ENCODE peak calls at places on chromosomes 12 and 14, in seven cellular contexts. One of them, this sample, is unnamed.
A peak's percentile ranks its signal among the peaks of the same experiment; 100 is the strongest.

GRCh38 chr12:3421599-3421998 is 69.4 kb upstream of the PRMT8 start:
- DNase-seq in suprapubic skin: no peak
- DNase-seq in sigmoid colon: no peak
- DNase-seq in stomach: no peak
- DNase-seq in endothelial cell of umbilical vein: no peak
- DNase-seq in HCT116: no peak
- DNase-seq in IMR-90: no peak
- DNase-seq in this sample: no peak

GRCh38 chr12:1914116-1914911 is 4.1 kb downstream of the CACNA2D4 start:
- DNase-seq in suprapubic skin: no peak
- DNase-seq in stomach: peak; percentile 20
- DNase-seq in sigmoid colon: peak; percentile 50
- DNase-seq in IMR-90: no peak
- DNase-seq in HCT116: no peak
- DNase-seq in endothelial cell of umbilical vein: no peak
- DNase-seq in this sample: peak; percentile 12

GRCh38 chr12:17371491-17372290 is 718.3 kb downstream of the RERGL start:
- DNase-seq in sigmoid colon: no peak
- DNase-seq in stomach: no peak
- DNase-seq in endothelial cell of umbilical vein: no peak
- DNase-seq in suprapubic skin: no peak
- DNase-seq in IMR-90: no peak
- DNase-seq in HCT116: no peak
- DNase-seq in this sample: no peak

GRCh38 chr14:42872775-42873174 is 1266.1 kb downstream of the LRFN5 start:
- DNase-seq in stomach: no peak
- DNase-seq in sigmoid colon: no peak
- DNase-seq in endothelial cell of umbilical vein: no peak
- DNase-seq in suprapubic skin: no peak
- DNase-seq in HCT116: no peak
- DNase-seq in IMR-90: no peak
- DNase-seq in this sample: no peak

GRCh38 chr14:96631621-96632362 is 129.6 kb downstream of the PAPOLA start:
- DNase-seq in stomach: peak; percentile 18
- DNase-seq in sigmoid colon: no peak
- DNase-seq in endothelial cell of umbilical vein: no peak
- DNase-seq in HCT116: no peak
- DNase-seq in suprapubic skin: no peak
- DNase-seq in IMR-90: no peak
- DNase-seq in this sample: no peak

GRCh38 chr12:77388611-77389265 is 323.4 kb upstream of the E2F7 start:
- DNase-seq in suprapubic skin: no peak
- DNase-seq in stomach: no peak
- DNase-seq in sigmoid colon: no peak
- DNase-seq in endothelial cell of umbilical vein: no peak
- DNase-seq in HCT116: no peak
- DNase-seq in IMR-90: no peak
- DNase-seq in this sample: no peak

GRCh38 chr12:57178213-57178612 is 30.8 kb upstream of the LRP1-AS start:
- DNase-seq in endothelial cell of umbilical vein: no peak
- DNase-seq in HCT116: no peak
- DNase-seq in IMR-90: no peak
- DNase-seq in suprapubic skin: no peak
- DNase-seq in stomach: no peak
- DNase-seq in sigmoid colon: no peak
- DNase-seq in this sample: no peak

GRCh38 chr12:53766881-53767280 is 15.1 kb upstream of the CISTR start:
- DNase-seq in suprapubic skin: no peak
- DNase-seq in stomach: no peak
- DNase-seq in sigmoid colon: no peak
- DNase-seq in endothelial cell of umbilical vein: no peak
- DNase-seq in HCT116: no peak
- DNase-seq in IMR-90: peak; percentile 46
- DNase-seq in this sample: no peak

GRCh38 chr14:74655597-74656389 is 43.8 kb upstream of the LTBP2 start:
- DNase-seq in endothelial cell of umbilical vein: no peak
- DNase-seq in sigmoid colon: no peak
- DNase-seq in HCT116: no peak
- DNase-seq in IMR-90: peak; percentile 61
- DNase-seq in stomach: no peak
- DNase-seq in suprapubic skin: no peak
- DNase-seq in this sample: peak; percentile 38

GRCh38 chr12:113735146-113735545 is 231.0 kb downstream of the RBM19 start:
- DNase-seq in stomach: no peak
- DNase-seq in endothelial cell of umbilical vein: no peak
- DNase-seq in IMR-90: no peak
- DNase-seq in suprapubic skin: no peak
- DNase-seq in sigmoid colon: no peak
- DNase-seq in HCT116: no peak
- DNase-seq in this sample: no peak

GRCh38 chr12:101697930-101698781 is 716 bp downstream of the CHPT1 start:
- DNase-seq in sigmoid colon: peak; percentile 82
- DNase-seq in stomach: peak; percentile 64
- DNase-seq in suprapubic skin: peak; percentile 85
- DNase-seq in IMR-90: peak; percentile 7
- DNase-seq in HCT116: no peak
- DNase-seq in endothelial cell of umbilical vein: peak; percentile 46
- DNase-seq in this sample: peak; percentile 47

GRCh38 chr14:66652736-66653135 is 144.8 kb downstream of the GPHN start:
- DNase-seq in sigmoid colon: no peak
- DNase-seq in HCT116: no peak
- DNase-seq in endothelial cell of umbilical vein: no peak
- DNase-seq in stomach: no peak
- DNase-seq in IMR-90: no peak
- DNase-seq in suprapubic skin: no peak
- DNase-seq in this sample: no peak

GRCh38 chr12:53298154-53298553 is 1.3 kb upstream of the MYG1 start:
- DNase-seq in endothelial cell of umbilical vein: peak; percentile 42
- DNase-seq in suprapubic skin: no peak
- DNase-seq in IMR-90: peak; percentile 97
- DNase-seq in stomach: no peak
- DNase-seq in HCT116: no peak
- DNase-seq in sigmoid colon: no peak
- DNase-seq in this sample: no peak

GRCh38 chr14:23009483-23009938 is 432 bp downstream of the C14orf93 start:
- DNase-seq in IMR-90: no peak
- DNase-seq in HCT116: no peak
- DNase-seq in endothelial cell of umbilical vein: no peak
- DNase-seq in sigmoid colon: no peak
- DNase-seq in stomach: no peak
- DNase-seq in suprapubic skin: no peak
- DNase-seq in this sample: no peak
- H3K27ac ChIP-seq in IMR-90: peak overlapping the region; percentile 26
- H3K27ac ChIP-seq in HCT116: peak overlapping the region; percentile 87
- H3K27ac ChIP-seq in endothelial cell of umbilical vein: peak overlapping the region; percentile 44
- H3K27ac ChIP-seq in sigmoid colon: peak overlapping the region; percentile 86
- H3K27ac ChIP-seq in stomach: peak overlapping the region; percentile 90
- H3K27ac ChIP-seq in suprapubic skin: peak overlapping the region; percentile 85
- H3K27ac ChIP-seq in this sample: peak overlapping the region; percentile 90

DNA sequence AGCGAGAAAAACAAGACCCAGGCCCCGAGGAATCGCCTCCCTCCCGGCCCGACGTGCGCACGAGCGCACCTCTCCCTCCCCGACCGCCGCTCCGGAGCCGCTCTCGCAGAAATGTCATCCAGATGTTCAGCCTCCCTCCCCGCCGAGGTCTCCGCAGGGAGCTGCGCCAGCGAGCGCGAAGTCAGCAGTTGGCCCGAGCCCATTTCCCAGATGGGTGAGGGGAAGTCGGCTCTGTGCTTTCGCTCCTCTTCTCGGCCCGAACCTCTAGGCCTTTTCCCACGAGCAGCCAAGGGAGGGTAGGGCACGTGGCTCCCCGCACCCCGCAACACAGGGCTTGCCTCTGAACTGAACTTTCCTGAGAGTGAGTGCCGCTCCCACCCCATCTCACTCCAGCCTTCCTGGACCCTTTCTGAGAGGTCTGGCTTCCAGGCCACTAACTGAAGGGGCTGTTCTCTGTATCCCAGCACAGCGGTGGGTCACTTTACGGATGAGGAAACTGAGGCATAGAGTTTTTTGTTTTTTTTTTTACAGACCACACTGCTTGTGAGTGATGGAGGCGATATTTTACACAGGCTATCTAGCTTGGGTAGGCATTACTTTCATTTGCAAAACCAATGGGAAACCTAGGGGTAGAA is 1.0 kb upstream of the TGFB3 start:
- DNase-seq in suprapubic skin: peak; percentile 87
- DNase-seq in endothelial cell of umbilical vein: peak; percentile 28
- DNase-seq in IMR-90: peak; percentile 61
- DNase-seq in sigmoid colon: peak; percentile 90
- DNase-seq in stomach: no peak
- DNase-seq in HCT116: no peak
- DNase-seq in this sample: peak; percentile 57
- TF ChIP-seq POLR2A in suprapubic skin: no peak
- TF ChIP-seq POLR2A in endothelial cell of umbilical vein: no peak
- TF ChIP-seq POLR2A in IMR-90: no peak
- TF ChIP-seq POLR2A in sigmoid colon: no peak
- TF ChIP-seq POLR2A in stomach: no peak
- TF ChIP-seq POLR2A in HCT116: no peak
- TF ChIP-seq POLR2A in this sample: no peak

GRCh38 chr12:131057722-131058515 is 104.2 kb downstream of the ADGRD1 start:
- DNase-seq in HCT116: no peak
- DNase-seq in IMR-90: no peak
- DNase-seq in stomach: peak; percentile 15
- DNase-seq in endothelial cell of umbilical vein: no peak
- DNase-seq in suprapubic skin: peak; percentile 58
- DNase-seq in sigmoid colon: no peak
- DNase-seq in this sample: peak; percentile 14

GRCh38 chr12:131061041-131061806 is 107.5 kb downstream of the ADGRD1 start:
- DNase-seq in stomach: no peak
- DNase-seq in IMR-90: no peak
- DNase-seq in endothelial cell of umbilical vein: no peak
- DNase-seq in suprapubic skin: peak; percentile 47
- DNase-seq in HCT116: no peak
- DNase-seq in sigmoid colon: no peak
- DNase-seq in this sample: peak; percentile 12

GRCh38 chr12:131058700-131059099 is 105.0 kb downstream of the ADGRD1 start:
- DNase-seq in endothelial cell of umbilical vein: no peak
- DNase-seq in sigmoid colon: no peak
- DNase-seq in HCT116: no peak
- DNase-seq in stomach: no peak
- DNase-seq in suprapubic skin: no peak
- DNase-seq in IMR-90: no peak
- DNase-seq in this sample: no peak

GRCh38 chr12:131057211-131057721 is 103.6 kb downstream of the ADGRD1 start:
- DNase-seq in suprapubic skin: peak; percentile 74
- DNase-seq in IMR-90: no peak
- DNase-seq in endothelial cell of umbilical vein: no peak
- DNase-seq in HCT116: no peak
- DNase-seq in sigmoid colon: peak; percentile 57
- DNase-seq in stomach: peak; percentile 24
- DNase-seq in this sample: peak; percentile 12

DNA sequence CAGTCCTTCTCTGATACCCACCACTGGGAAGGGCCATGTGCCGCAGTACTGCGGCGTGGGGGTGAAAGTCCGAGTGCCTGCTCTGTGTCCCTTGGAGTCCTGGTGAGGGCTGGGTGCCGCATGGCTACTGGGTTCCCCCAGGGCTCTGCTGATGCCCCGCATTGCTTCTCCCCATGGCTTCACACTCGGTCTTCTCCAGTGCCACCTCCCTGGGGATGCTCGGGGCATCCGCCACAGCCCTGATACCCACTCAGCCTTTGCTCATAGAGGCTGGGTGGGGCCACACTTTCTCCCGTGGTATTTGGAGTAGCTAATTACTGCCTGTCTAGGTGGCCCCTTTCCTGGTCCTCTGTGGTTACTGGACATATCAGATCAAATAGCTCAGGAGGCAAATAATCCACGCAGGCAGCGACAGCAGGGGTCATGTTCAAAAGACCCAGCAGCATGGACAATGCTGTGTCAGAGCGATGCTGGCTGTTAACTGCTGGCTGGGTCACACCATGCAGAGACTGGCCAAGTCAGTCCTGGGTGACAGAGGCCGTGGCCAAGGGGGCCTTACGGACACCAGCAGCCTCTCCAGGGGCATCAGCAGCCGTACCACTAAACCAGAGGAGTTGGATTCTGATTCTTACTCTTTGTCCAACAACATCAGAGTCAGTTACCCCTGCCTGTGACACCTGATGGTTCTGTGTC is 106.5 kb downstream of the ADGRD1 start:
- DNase-seq in HCT116: no peak
- DNase-seq in IMR-90: no peak
- DNase-seq in sigmoid colon: peak; percentile 53
- DNase-seq in suprapubic skin: peak; percentile 71
- DNase-seq in stomach: peak; percentile 15
- DNase-seq in endothelial cell of umbilical vein: no peak
- DNase-seq in this sample: peak; percentile 7
- H3K4me3 ChIP-seq in HCT116: no peak overlapping the region
- H3K4me3 ChIP-seq in IMR-90: no peak overlapping the region
- H3K4me3 ChIP-seq in sigmoid colon: no peak overlapping the region
- H3K4me3 ChIP-seq in suprapubic skin: no peak overlapping the region
- H3K4me3 ChIP-seq in stomach: no peak overlapping the region
- H3K4me3 ChIP-seq in endothelial cell of umbilical vein: no peak overlapping the region
- H3K4me3 ChIP-seq in this sample: no peak overlapping the region

DNA sequence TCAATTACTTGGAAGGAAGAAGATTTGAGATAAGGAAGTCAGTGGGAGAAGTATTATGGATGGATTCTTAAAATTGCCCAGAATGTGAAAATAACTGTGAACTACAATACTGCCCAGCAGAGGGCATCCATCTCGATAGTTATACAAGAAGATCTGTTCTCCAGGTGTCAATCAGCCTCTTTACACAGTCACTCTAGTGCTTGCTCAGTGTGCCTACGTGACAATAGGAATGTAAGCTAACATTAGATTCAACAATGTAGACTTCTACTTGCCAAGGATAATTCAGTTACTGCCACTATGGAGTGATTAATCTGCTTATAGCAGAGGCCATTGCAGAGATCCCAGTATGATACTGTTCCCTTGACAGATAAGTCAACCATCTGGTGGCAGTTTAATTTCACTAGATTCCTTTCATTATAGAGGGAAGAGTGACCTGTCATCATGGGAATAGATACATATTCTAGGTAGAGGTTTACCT is 10.6 kb upstream of the MAP4K5 start:
- DNase-seq in HCT116: peak; percentile 51
- DNase-seq in endothelial cell of umbilical vein: peak; percentile 68
- DNase-seq in sigmoid colon: no peak
- DNase-seq in stomach: peak; percentile 38
- DNase-seq in suprapubic skin: no peak
- DNase-seq in IMR-90: peak; percentile 61
- DNase-seq in this sample: peak; percentile 56
- H3K27ac ChIP-seq in HCT116: no peak overlapping the region
- H3K27ac ChIP-seq in endothelial cell of umbilical vein: no peak overlapping the region
- H3K27ac ChIP-seq in sigmoid colon: no peak overlapping the region
- H3K27ac ChIP-seq in stomach: no peak overlapping the region
- H3K27ac ChIP-seq in suprapubic skin: no peak overlapping the region
- H3K27ac ChIP-seq in IMR-90: no peak overlapping the region
- H3K27ac ChIP-seq in this sample: no peak overlapping the region